ENCODE peak calls at places on chromosome 6, in six cellular contexts. One of them, this sample, is unnamed. For H3K36me3 and H3K27me3, the result is how much of the 10 kb centered on the place peaks cover.

GRCh38 chr6:10613693-10614092 is 80.7 kb downstream of the C6orf52 start:
- DNase-seq in body of pancreas: no peak
- DNase-seq in CD8-positive, alpha-beta memory T cell: no peak
- DNase-seq in PC-3: no peak
- DNase-seq in mammary epithelial cell: no peak
- DNase-seq in heart left ventricle: no peak
- DNase-seq in this sample: no peak

GRCh38 chr6:145713746-145714145 is 21.6 kb downstream of the EPM2A start:
- DNase-seq in body of pancreas: no peak
- DNase-seq in PC-3: no peak
- DNase-seq in mammary epithelial cell: peak
- DNase-seq in CD8-positive, alpha-beta memory T cell: no peak
- DNase-seq in heart left ventricle: no peak
- DNase-seq in this sample: no peak

GRCh38 chr6:1608976-1609661 is 596 bp upstream of the FOXC1 start:
- DNase-seq in mammary epithelial cell: peak
- DNase-seq in body of pancreas: peak
- DNase-seq in CD8-positive, alpha-beta memory T cell: no peak
- DNase-seq in PC-3: peak
- DNase-seq in heart left ventricle: peak
- DNase-seq in this sample: peak

GRCh38 chr6:10951675-10952282 is 64.9 kb downstream of the SYCP2L start:
- DNase-seq in heart left ventricle: no peak
- DNase-seq in body of pancreas: no peak
- DNase-seq in mammary epithelial cell: peak
- DNase-seq in PC-3: peak
- DNase-seq in CD8-positive, alpha-beta memory T cell: no peak
- DNase-seq in this sample: peak

GRCh38 chr6:49645139-49645538 is 8.5 kb upstream of the RHAG start:
- DNase-seq in body of pancreas: no peak
- DNase-seq in CD8-positive, alpha-beta memory T cell: no peak
- DNase-seq in heart left ventricle: no peak
- DNase-seq in mammary epithelial cell: no peak
- DNase-seq in PC-3: no peak
- DNase-seq in this sample: no peak

GRCh38 chr6:29568021-29568420 is 8.5 kb upstream of the UBD start:
- DNase-seq in mammary epithelial cell: no peak
- DNase-seq in heart left ventricle: no peak
- DNase-seq in CD8-positive, alpha-beta memory T cell: no peak
- DNase-seq in body of pancreas: no peak
- DNase-seq in PC-3: no peak
- DNase-seq in this sample: no peak

GRCh38 chr6:71383891-71384489 is 95.4 kb downstream of the OGFRL1 start:
- DNase-seq in body of pancreas: no peak
- DNase-seq in heart left ventricle: no peak
- DNase-seq in CD8-positive, alpha-beta memory T cell: no peak
- DNase-seq in PC-3: peak
- DNase-seq in mammary epithelial cell: no peak
- DNase-seq in this sample: peak

GRCh38 chr6:9398794-9399373 is 963.5 kb upstream of the SLC35B3 start:
- DNase-seq in body of pancreas: no peak
- DNase-seq in heart left ventricle: peak
- DNase-seq in CD8-positive, alpha-beta memory T cell: no peak
- DNase-seq in PC-3: no peak
- DNase-seq in mammary epithelial cell: no peak
- DNase-seq in this sample: peak

GRCh38 chr6:93105017-93105416 is 314.3 kb downstream of the EPHA7 start:
- DNase-seq in body of pancreas: no peak
- DNase-seq in PC-3: peak
- DNase-seq in mammary epithelial cell: no peak
- DNase-seq in CD8-positive, alpha-beta memory T cell: no peak
- DNase-seq in heart left ventricle: no peak
- DNase-seq in this sample: no peak

GRCh38 chr6:161152904-161153662 is 120.8 kb downstream of the AGPAT4 start:
- DNase-seq in heart left ventricle: no peak
- DNase-seq in mammary epithelial cell: no peak
- DNase-seq in PC-3: no peak
- DNase-seq in body of pancreas: no peak
- DNase-seq in CD8-positive, alpha-beta memory T cell: no peak
- DNase-seq in this sample: peak

GRCh38 chr6:13303668-13304017 is 24.7 kb downstream of the TBC1D7 start:
- DNase-seq in heart left ventricle: peak
- DNase-seq in CD8-positive, alpha-beta memory T cell: no peak
- DNase-seq in body of pancreas: peak
- DNase-seq in mammary epithelial cell: no peak
- DNase-seq in PC-3: no peak
- DNase-seq in this sample: no peak

GRCh38 chr6:39416026-39416425 is 93.5 kb upstream of the KCNK16 start:
- DNase-seq in heart left ventricle: no peak
- DNase-seq in PC-3: no peak
- DNase-seq in mammary epithelial cell: no peak
- DNase-seq in body of pancreas: no peak
- DNase-seq in CD8-positive, alpha-beta memory T cell: no peak
- DNase-seq in this sample: no peak

GRCh38 chr6:11354019-11354418 is 121.6 kb upstream of the NEDD9 start:
- DNase-seq in mammary epithelial cell: peak
- DNase-seq in heart left ventricle: peak
- DNase-seq in PC-3: no peak
- DNase-seq in CD8-positive, alpha-beta memory T cell: peak
- DNase-seq in body of pancreas: peak
- DNase-seq in this sample: no peak

GRCh38 chr6:125363010-125363359 is 61.2 kb upstream of the HDDC2 start:
- DNase-seq in mammary epithelial cell: peak
- DNase-seq in PC-3: peak
- DNase-seq in body of pancreas: no peak
- DNase-seq in CD8-positive, alpha-beta memory T cell: no peak
- DNase-seq in heart left ventricle: no peak
- DNase-seq in this sample: no peak

GRCh38 chr6:135506270-135506997 is 8.9 kb upstream of the AHI1 start:
- DNase-seq in CD8-positive, alpha-beta memory T cell: peak
- DNase-seq in PC-3: peak
- DNase-seq in heart left ventricle: no peak
- DNase-seq in mammary epithelial cell: peak
- DNase-seq in body of pancreas: peak
- DNase-seq in this sample: no peak

DNA sequence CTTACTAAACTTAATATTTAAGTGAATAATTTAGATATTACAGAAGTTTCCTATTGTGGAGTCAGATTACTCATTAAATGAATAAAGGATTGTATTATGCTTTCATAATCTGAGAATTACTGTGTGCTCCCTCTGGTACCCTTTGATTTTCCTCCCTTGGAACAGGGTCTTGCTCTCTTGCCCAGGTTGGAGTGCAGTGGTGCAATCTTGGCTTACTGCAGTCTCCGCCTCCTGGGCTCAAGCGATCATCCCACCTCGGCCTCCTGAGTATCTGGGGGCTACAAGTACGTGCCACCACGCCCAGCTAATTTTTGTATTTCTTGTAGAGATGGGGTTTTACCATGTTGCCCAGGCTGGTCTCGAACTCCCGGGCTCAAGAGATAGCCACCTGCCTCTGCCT is 9.6 kb downstream of the WTAP start:
- DNase-seq in body of pancreas: no peak
- DNase-seq in CD8-positive, alpha-beta memory T cell: no peak
- DNase-seq in PC-3: no peak
- DNase-seq in mammary epithelial cell: no peak
- DNase-seq in heart left ventricle: no peak
- DNase-seq in this sample: no peak
- H3K4me3 ChIP-seq in body of pancreas: no peak
- H3K4me3 ChIP-seq in CD8-positive, alpha-beta memory T cell: no peak
- H3K4me3 ChIP-seq in PC-3: no peak
- H3K4me3 ChIP-seq in mammary epithelial cell: no peak
- H3K4me3 ChIP-seq in heart left ventricle: no peak
- H3K4me3 ChIP-seq in this sample: no peak

GRCh38 chr6:89694428-89694827 is 55.9 kb upstream of the LYRM2 start:
- DNase-seq in mammary epithelial cell: no peak
- DNase-seq in heart left ventricle: no peak
- DNase-seq in PC-3: no peak
- DNase-seq in body of pancreas: no peak
- DNase-seq in CD8-positive, alpha-beta memory T cell: no peak
- DNase-seq in this sample: no peak
- H3K36me3 ChIP-seq in mammary epithelial cell: under half
- H3K36me3 ChIP-seq in heart left ventricle: under half
- H3K36me3 ChIP-seq in PC-3: under half
- H3K36me3 ChIP-seq in body of pancreas: under half
- H3K36me3 ChIP-seq in CD8-positive, alpha-beta memory T cell: under half
- H3K36me3 ChIP-seq in this sample: half or more

GRCh38 chr6:33812669-33813068 is 8.9 kb upstream of the MLN start:
- DNase-seq in heart left ventricle: peak
- DNase-seq in body of pancreas: peak
- DNase-seq in CD8-positive, alpha-beta memory T cell: peak
- DNase-seq in PC-3: peak
- DNase-seq in mammary epithelial cell: peak
- DNase-seq in this sample: peak

GRCh38 chr6:33815854-33816253 is 12.1 kb upstream of the MLN start:
- DNase-seq in CD8-positive, alpha-beta memory T cell: no peak
- DNase-seq in heart left ventricle: no peak
- DNase-seq in PC-3: peak
- DNase-seq in body of pancreas: peak
- DNase-seq in mammary epithelial cell: no peak
- DNase-seq in this sample: peak

GRCh38 chr6:33813246-33813904 is 9.6 kb upstream of the MLN start:
- DNase-seq in mammary epithelial cell: no peak
- DNase-seq in CD8-positive, alpha-beta memory T cell: no peak
- DNase-seq in PC-3: no peak
- DNase-seq in heart left ventricle: no peak
- DNase-seq in body of pancreas: no peak
- DNase-seq in this sample: peak

GRCh38 chr6:33814663-33814985 is 10.8 kb upstream of the MLN start:
- DNase-seq in heart left ventricle: no peak
- DNase-seq in CD8-positive, alpha-beta memory T cell: no peak
- DNase-seq in PC-3: no peak
- DNase-seq in body of pancreas: no peak
- DNase-seq in mammary epithelial cell: no peak
- DNase-seq in this sample: no peak

GRCh38 chr6:33813960-33814662 is 10.3 kb upstream of the MLN start:
- DNase-seq in body of pancreas: no peak
- DNase-seq in CD8-positive, alpha-beta memory T cell: no peak
- DNase-seq in PC-3: no peak
- DNase-seq in heart left ventricle: no peak
- DNase-seq in mammary epithelial cell: no peak
- DNase-seq in this sample: peak
- H3K27me3 ChIP-seq in body of pancreas: under half
- H3K27me3 ChIP-seq in CD8-positive, alpha-beta memory T cell: under half
- H3K27me3 ChIP-seq in PC-3: half or more
- H3K27me3 ChIP-seq in heart left ventricle: under half
- H3K27me3 ChIP-seq in mammary epithelial cell: under half
- H3K27me3 ChIP-seq in this sample: under half

DNA sequence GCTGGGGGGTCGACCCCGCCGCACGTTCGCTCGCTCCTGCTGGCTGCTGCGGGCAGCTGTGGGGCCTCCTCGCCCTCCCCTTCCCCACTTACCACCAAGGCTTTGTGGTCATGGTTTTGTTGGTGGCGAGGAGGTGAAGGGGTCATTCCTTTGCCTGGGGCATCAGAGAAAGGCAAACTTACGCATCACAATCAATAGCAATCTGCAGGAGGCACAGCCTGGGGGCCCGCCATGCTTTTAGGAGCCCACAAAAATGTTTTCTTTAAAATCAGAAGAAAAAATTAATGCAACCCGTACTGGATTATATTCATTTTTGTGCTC is 137.0 kb downstream of the IMPG1 start:
- DNase-seq in mammary epithelial cell: no peak
- DNase-seq in PC-3: no peak
- DNase-seq in heart left ventricle: no peak
- DNase-seq in CD8-positive, alpha-beta memory T cell: no peak
- DNase-seq in body of pancreas: no peak
- DNase-seq in this sample: no peak
- H3K4me3 ChIP-seq in mammary epithelial cell: peak
- H3K4me3 ChIP-seq in PC-3: peak
- H3K4me3 ChIP-seq in heart left ventricle: peak
- H3K4me3 ChIP-seq in CD8-positive, alpha-beta memory T cell: no peak
- H3K4me3 ChIP-seq in body of pancreas: no peak
- H3K4me3 ChIP-seq in this sample: peak

GRCh38 chr6:30732237-30732943 is 10.1 kb downstream of the FLOT1 start:
- DNase-seq in body of pancreas: no peak
- DNase-seq in PC-3: no peak
- DNase-seq in mammary epithelial cell: no peak
- DNase-seq in heart left ventricle: no peak
- DNase-seq in CD8-positive, alpha-beta memory T cell: no peak
- DNase-seq in this sample: no peak
- H3K36me3 ChIP-seq in body of pancreas: under half
- H3K36me3 ChIP-seq in PC-3: under half
- H3K36me3 ChIP-seq in mammary epithelial cell: under half
- H3K36me3 ChIP-seq in heart left ventricle: under half
- H3K36me3 ChIP-seq in CD8-positive, alpha-beta memory T cell: under half
- H3K36me3 ChIP-seq in this sample: under half

DNA sequence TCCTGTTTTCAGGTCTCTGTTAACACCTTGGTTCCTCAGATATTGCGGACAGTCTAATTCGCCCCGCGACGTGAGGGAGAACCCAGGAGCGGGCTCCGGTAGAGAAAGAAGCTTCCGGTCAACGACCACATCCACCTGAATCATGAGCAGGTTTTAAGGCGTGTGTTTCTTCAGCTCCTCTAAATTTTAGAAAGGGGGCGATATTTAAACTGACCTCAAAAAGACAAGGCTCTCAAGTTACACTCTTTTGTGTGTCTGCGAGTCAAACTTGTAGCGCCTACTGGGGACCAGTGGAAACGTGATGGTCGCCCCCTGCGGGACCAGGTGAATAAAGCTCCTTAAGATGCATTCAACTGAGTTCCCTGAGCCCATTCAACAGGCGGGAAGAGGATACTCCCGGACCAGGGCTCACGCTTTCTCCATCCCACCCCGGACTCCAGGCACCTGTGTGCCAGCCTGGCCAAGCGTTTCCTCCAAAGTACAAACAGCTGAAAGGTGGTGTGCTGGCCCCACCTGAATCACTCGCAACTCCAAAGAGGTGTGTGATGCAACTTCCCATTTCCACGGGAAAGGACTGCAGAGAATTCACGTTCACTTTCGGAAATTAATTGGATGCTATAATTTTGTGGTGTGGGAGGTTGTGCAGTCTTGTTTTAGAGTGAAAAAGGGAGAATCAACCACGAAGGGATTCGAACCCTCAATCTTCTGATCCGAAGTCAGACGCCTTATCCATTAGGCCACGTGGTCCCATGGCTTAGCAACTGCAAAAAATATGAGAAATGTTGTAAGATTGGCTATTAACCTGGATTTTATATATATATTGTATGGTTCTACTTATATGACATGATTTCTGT is 17.0 kb downstream of the GPX5 start:
- DNase-seq in heart left ventricle: no peak
- DNase-seq in CD8-positive, alpha-beta memory T cell: peak
- DNase-seq in PC-3: peak
- DNase-seq in body of pancreas: peak
- DNase-seq in mammary epithelial cell: peak
- DNase-seq in this sample: peak
- H3K27me3 ChIP-seq in heart left ventricle: under half
- H3K27me3 ChIP-seq in CD8-positive, alpha-beta memory T cell: under half
- H3K27me3 ChIP-seq in PC-3: under half
- H3K27me3 ChIP-seq in body of pancreas: under half
- H3K27me3 ChIP-seq in mammary epithelial cell: under half
- H3K27me3 ChIP-seq in this sample: under half

GRCh38 chr6:42928748-42929087 is 562 bp upstream of the CNPY3 start:
- DNase-seq in body of pancreas: no peak
- DNase-seq in CD8-positive, alpha-beta memory T cell: no peak
- DNase-seq in heart left ventricle: no peak
- DNase-seq in PC-3: peak
- DNase-seq in mammary epithelial cell: no peak
- DNase-seq in this sample: no peak
- H3K4me3 ChIP-seq in body of pancreas: peak
- H3K4me3 ChIP-seq in CD8-positive, alpha-beta memory T cell: peak
- H3K4me3 ChIP-seq in heart left ventricle: peak
- H3K4me3 ChIP-seq in PC-3: peak
- H3K4me3 ChIP-seq in mammary epithelial cell: peak
- H3K4me3 ChIP-seq in this sample: peak

This sample was measured in H7.